ENCODE peak calls at places on chromosomes 16 and 17, in six cellular contexts. L is pancreas; G is hepatocyte; X is right cardiac atrium; B is neuronal stem cell; I is CD8-positive, alpha-beta memory T cell. A is an unnamed sample. For H3K4me1, the result is how much of the 10 kb centered on the place peaks cover.

GRCh38 chr17:8222380-8222629 is 11.9 kb upstream of the AURKB start:
- DNase-seq in X (no peak), G (no peak), L (no peak), B (no peak), I (no peak), A (no peak)

GRCh38 chr17:47902039-47902744 is 6.2 kb downstream of the SP2 start:
- DNase-seq in X (no peak), I (no peak), G (no peak), L (no peak), B (no peak), A (no peak)

GRCh38 chr16:11329080-11329491 is 16.2 kb upstream of the RMI2 start:
- DNase-seq in L (no peak), X (no peak), B (no peak), I (no peak), G (no peak), A (no peak)

GRCh38 chr16:3659200-3659599 is 4.7 kb downstream of the DNASE1 start:
- DNase-seq in G (no peak), I (no peak), L (no peak), X (no peak), B (no peak), A (no peak)

GRCh38 chr16:22630242-22630641 is 119.6 kb downstream of the NPIPB5 start:
- DNase-seq in X (no peak), B (no peak), L (no peak), G (no peak), I (no peak), A (no peak)

GRCh38 chr17:19365833-19366636 is 3.5 kb upstream of the B9D1 start:
- DNase-seq in B (no peak), I (no peak), L (no peak), G (no peak), X (no peak), A (no peak)

GRCh38 chr16:54447606-54448440 is 161.2 kb upstream of the IRX3 start:
- DNase-seq in L (no peak), I (no peak), X (no peak), G (peak), B (no peak), A (no peak)

GRCh38 chr17:31511583-31511982 is 120.1 kb downstream of the RAB11FIP4 start:
- DNase-seq in I (no peak), L (no peak), X (peak), G (no peak), B (no peak), A (no peak)

GRCh38 chr16:48347980-48348379 is 37.2 kb downstream of the SIAH1 start:
- DNase-seq in G (no peak), B (no peak), I (no peak), L (no peak), X (no peak), A (no peak)

GRCh38 chr17:21015564-21015963 is 27.2 kb downstream of the USP22 start:
- DNase-seq in B (no peak), X (no peak), L (no peak), G (no peak), I (no peak), A (no peak)

GRCh38 chr16:4324479-4324868 is 8.6 kb downstream of the GLIS2 start:
- DNase-seq in B (no peak), X (no peak), G (no peak), I (no peak), L (no peak), A (no peak)

GRCh38 chr17:64496348-64496785 is 487 bp downstream of the POLG2 start:
- DNase-seq in G (no peak), L (no peak), I (peak), X (no peak), B (no peak), A (no peak)

GRCh38 chr16:28609631-28610594 is at the start of gene SULT1A1:
- DNase-seq in G (peak), X (peak), L (peak), I (no peak), B (no peak), A (no peak)

GRCh38 chr17:80774146-80774545 is 217.5 kb upstream of the CHMP6 start:
- DNase-seq in X (no peak), L (no peak), B (no peak), G (no peak), I (no peak), A (no peak)
- H3K27ac ChIP-seq in X (no peak), L (no peak), B (no peak), G (peak), I (no peak), A (peak)

GRCh38 chr16:75265911-75266701 is 14.7 kb upstream of the BCAR1 start:
- DNase-seq in L (peak), I (no peak), X (peak), G (peak), B (peak), A (no peak)
- H3K4me1 ChIP-seq in L (under half), I (under half), X (under half), G (half or more), B (under half), A (under half)

GRCh38 chr17:42132941-42133340 is 10.3 kb downstream of the HSPB9 start:
- DNase-seq in B (no peak), G (no peak), X (no peak), I (no peak), L (peak), A (no peak)
- H3K27ac ChIP-seq in B (no peak), G (no peak), X (peak), I (no peak), L (peak), A (no peak)

GRCh38 chr16:57635266-57636097 is 7.1 kb downstream of the ADGRG1 start:
- DNase-seq in L (peak), I (no peak), X (peak), G (peak), B (no peak), A (no peak)

GRCh38 chr16:57632568-57632967 is 4.1 kb downstream of the ADGRG1 start:
- DNase-seq in L (no peak), X (peak), I (no peak), G (no peak), B (no peak), A (no peak)

GRCh38 chr16:57633383-57634064 is 5.1 kb downstream of the ADGRG1 start:
- DNase-seq in I (no peak), L (no peak), B (no peak), G (no peak), X (no peak), A (no peak)

GRCh38 chr16:57636184-57636583 is 7.8 kb downstream of the ADGRG1 start:
- DNase-seq in G (no peak), X (no peak), I (no peak), B (no peak), L (no peak), A (no peak)

DNA sequence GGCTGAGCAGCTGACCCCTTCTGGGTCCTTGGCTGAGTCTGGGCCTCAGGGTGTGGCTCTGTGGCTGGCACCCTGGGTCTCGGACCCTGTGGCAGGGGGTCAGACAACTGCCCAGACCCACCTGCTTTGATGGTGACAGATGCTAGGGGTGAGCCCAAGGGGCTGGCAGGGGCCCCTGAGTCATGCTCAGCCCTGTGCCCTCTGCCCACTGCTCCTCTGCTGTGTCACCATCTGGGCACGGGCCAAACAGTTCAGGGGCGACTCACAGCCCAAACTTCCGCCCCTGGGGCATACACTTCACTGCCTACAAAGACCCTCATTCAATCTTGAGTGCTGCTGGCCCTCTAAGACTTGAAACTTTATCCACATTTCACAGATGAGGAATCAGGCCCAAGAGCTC is 5.7 kb downstream of the ADGRG1 start:
- DNase-seq in G (no peak), L (no peak), B (no peak), X (no peak), I (no peak), A (no peak)
- H3K4me1 ChIP-seq in G (under half), L (under half), B (under half), X (under half), I (under half), A (under half)

GRCh38 chr16:19699472-19699871 is 18.6 kb downstream of the KNOP1 start:
- DNase-seq in X (no peak), B (no peak), I (no peak), L (no peak), G (no peak), A (no peak)
- H3K27ac ChIP-seq in X (no peak), B (no peak), I (no peak), L (peak), G (peak), A (no peak)

GRCh38 chr17:16135461-16135860 is 79.9 kb downstream of the NCOR1 start:
- DNase-seq in B (no peak), X (no peak), L (no peak), I (no peak), G (no peak), A (no peak)

GRCh38 chr17:16141685-16142084 is 73.6 kb downstream of the NCOR1 start:
- DNase-seq in I (no peak), X (no peak), G (no peak), B (no peak), L (no peak), A (no peak)

DNA sequence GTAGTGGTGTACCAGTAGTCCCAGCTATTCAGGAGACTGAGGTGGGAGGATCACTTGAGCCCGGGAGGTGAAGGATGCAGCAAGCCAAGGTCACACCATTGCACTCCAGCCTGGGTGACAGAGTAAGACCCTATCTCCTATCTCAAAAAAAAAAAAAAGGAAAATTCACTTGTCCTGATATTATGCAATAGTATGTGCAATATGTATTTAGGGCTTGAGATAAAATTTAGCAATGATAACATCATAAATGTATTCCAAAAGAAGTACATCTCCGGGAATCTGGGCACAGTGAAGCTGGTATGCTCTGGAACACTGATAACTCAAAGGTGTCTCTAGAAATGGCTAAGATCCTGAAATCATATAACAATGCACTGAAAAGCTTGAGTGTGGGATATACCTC is 74.5 kb downstream of the NCOR1 start:
- DNase-seq in X (no peak), G (no peak), B (no peak), I (no peak), L (no peak), A (no peak)
- H3K4me1 ChIP-seq in X (under half), G (under half), B (under half), I (under half), L (under half), A (under half)

DNA sequence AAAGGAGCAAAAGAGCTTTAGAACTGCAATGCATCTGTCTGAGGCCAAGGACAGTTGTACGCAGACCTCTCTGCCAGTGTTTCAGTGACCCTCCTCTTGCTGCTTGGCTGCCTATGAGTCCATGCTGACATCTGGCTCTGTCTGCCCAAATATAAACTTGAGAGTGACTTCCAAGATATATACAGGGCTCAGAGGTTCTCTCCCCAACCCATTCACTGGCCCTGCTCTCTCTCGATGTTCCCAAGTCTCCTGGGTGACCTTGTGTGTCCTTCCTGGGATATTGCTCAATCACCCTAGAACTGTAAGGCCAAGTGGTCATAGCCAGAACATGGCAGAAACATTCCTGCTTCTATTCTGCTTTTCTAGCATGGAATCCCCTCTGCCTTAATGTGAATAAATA is 716.3 kb downstream of the WWOX start:
- DNase-seq in B (no peak), L (no peak), X (no peak), G (no peak), I (no peak), A (no peak)
- H3K27ac ChIP-seq in B (no peak), L (no peak), X (peak), G (peak), I (no peak), A (peak)

DNA sequence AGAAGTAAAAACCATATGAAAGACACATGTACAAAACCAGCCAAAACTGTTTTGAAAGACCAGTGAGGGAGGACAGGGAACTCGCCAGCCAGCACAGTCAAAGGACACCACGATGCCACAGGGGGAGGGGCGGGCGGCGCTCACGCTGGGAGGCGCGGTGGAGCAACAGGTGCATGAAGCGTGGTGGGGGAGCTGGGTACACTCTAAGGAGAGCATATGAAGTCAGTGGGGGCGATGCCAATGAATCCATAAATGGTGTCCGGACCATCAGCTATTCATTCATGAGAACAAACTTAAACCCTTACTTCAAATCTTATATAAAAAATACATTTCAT is 101.0 kb upstream of the DNAH17 start:
- DNase-seq in I (no peak), B (no peak), X (no peak), L (no peak), G (no peak), A (no peak)
- H3K4me1 ChIP-seq in I (under half), B (under half), X (under half), L (under half), G (under half), A (under half)